ENCODE peak calls at places on chromosomes 12 and 14, in six cellular contexts. I is A549, D is NB4, A is K562, G is HepG2, K is GM12878. V is an unnamed sample.

GRCh38 chr12:22271036-22271435 is 63.5 kb downstream of the ST8SIA1 start:
- DNase-seq in I (no peak), D (no peak), A (no peak), G (no peak), K (no peak), V (peak)

GRCh38 chr14:32800320-32800719 is 138.4 kb upstream of the NPAS3 start:
- DNase-seq in I (no peak), D (no peak), A (no peak), G (no peak), K (no peak), V (no peak)

GRCh38 chr14:105924951-105925591 is 398.7 kb downstream of the TMEM121 start:
- DNase-seq in I (no peak), D (no peak), A (no peak), G (no peak), K (no peak), V (no peak)

GRCh38 chr12:124039276-124039675 is 66.3 kb downstream of the ZNF664 start:
- DNase-seq in I (no peak), D (no peak), A (no peak), G (no peak), K (no peak), V (no peak)

GRCh38 chr12:108633534-108634224 is at the start of gene SELPLG:
- DNase-seq in I (no peak), D (peak), A (peak), G (no peak), K (peak), V (no peak)

GRCh38 chr14:88248606-88249005 is 74.5 kb downstream of the KCNK10 start:
- DNase-seq in I (no peak), D (no peak), A (no peak), G (no peak), K (no peak), V (no peak)

GRCh38 chr12:127150028-127150427 is 1116.9 kb upstream of the TMEM132C start:
- DNase-seq in I (no peak), D (no peak), A (no peak), G (no peak), K (peak), V (no peak)

GRCh38 chr12:29639893-29640495 is 142.5 kb upstream of the OVCH1 start:
- DNase-seq in I (no peak), D (no peak), A (no peak), G (no peak), K (no peak), V (no peak)

GRCh38 chr14:50257728-50258127 is 26.4 kb upstream of the SOS2 start:
- DNase-seq in I (no peak), D (no peak), A (peak), G (no peak), K (no peak), V (no peak)

GRCh38 chr14:22819191-22819988 is 4.2 kb upstream of the SLC7A7 start:
- DNase-seq in I (no peak), D (no peak), A (no peak), G (peak), K (no peak), V (peak)

GRCh38 chr12:46886541-46887041 is 60.8 kb upstream of the SLC38A4 start:
- DNase-seq in I (no peak), D (no peak), A (no peak), G (peak), K (no peak), V (no peak)

GRCh38 chr12:111578276-111578970 is 20.7 kb downstream of the ATXN2 start:
- DNase-seq in I (peak), D (peak), A (peak), G (peak), K (no peak), V (peak)

GRCh38 chr12:100553851-100554404 is 19.6 kb upstream of the GAS2L3 start:
- DNase-seq in I (no peak), D (no peak), A (no peak), G (peak), K (no peak), V (no peak)

GRCh38 chr12:60191676-60192359 is 596.0 kb downstream of the SLC16A7 start:
- DNase-seq in I (no peak), D (no peak), A (no peak), G (no peak), K (no peak), V (peak)

GRCh38 chr12:47415054-47415453 is 290.8 kb downstream of the RPAP3 start:
- DNase-seq in I (no peak), D (no peak), A (no peak), G (no peak), K (no peak), V (no peak)

GRCh38 chr12:2640709-2641108 is 154.1 kb upstream of the FKBP4 start:
- DNase-seq in I (peak), D (peak), A (peak), G (no peak), K (no peak), V (peak)

GRCh38 chr14:49550284-49551184 is 35.6 kb downstream of the RPS29 start:
- DNase-seq in I (no peak), D (peak), A (no peak), G (peak), K (no peak), V (peak)

GRCh38 chr14:32564591-32564990 is 235.5 kb downstream of the AKAP6 start:
- DNase-seq in I (no peak), D (peak), A (no peak), G (no peak), K (no peak), V (peak)

GRCh38 chr12:52316701-52317100 is 4.5 kb downstream of the KRT83 start:
- DNase-seq in I (no peak), D (no peak), A (no peak), G (no peak), K (no peak), V (no peak)

GRCh38 chr14:61681413-61681812 is 13.9 kb upstream of the HIF1A start:
- DNase-seq in I (no peak), D (no peak), A (no peak), G (no peak), K (no peak), V (no peak)

GRCh38 chr12:125249066-125249824 is 184.0 kb downstream of the AACS start:
- DNase-seq in I (no peak), D (no peak), A (no peak), G (no peak), K (no peak), V (no peak)

GRCh38 chr12:105948331-105948730 is 190.4 kb downstream of the NUAK1 start:
- DNase-seq in I (no peak), D (no peak), A (no peak), G (no peak), K (no peak), V (no peak)

GRCh38 chr12:1204581-1205121 is 213.6 kb downstream of the ERC1 start:
- DNase-seq in I (no peak), D (no peak), A (no peak), G (no peak), K (peak), V (peak)

GRCh38 chr12:39905152-39905551 is 200.7 kb downstream of the SLC2A13 start:
- DNase-seq in I (no peak), D (no peak), A (no peak), G (no peak), K (no peak), V (no peak)

GRCh38 chr14:20711275-20712069 is 22.9 kb downstream of the ANG start:
- DNase-seq in I (no peak), D (no peak), A (peak), G (no peak), K (no peak), V (peak)

DNA sequence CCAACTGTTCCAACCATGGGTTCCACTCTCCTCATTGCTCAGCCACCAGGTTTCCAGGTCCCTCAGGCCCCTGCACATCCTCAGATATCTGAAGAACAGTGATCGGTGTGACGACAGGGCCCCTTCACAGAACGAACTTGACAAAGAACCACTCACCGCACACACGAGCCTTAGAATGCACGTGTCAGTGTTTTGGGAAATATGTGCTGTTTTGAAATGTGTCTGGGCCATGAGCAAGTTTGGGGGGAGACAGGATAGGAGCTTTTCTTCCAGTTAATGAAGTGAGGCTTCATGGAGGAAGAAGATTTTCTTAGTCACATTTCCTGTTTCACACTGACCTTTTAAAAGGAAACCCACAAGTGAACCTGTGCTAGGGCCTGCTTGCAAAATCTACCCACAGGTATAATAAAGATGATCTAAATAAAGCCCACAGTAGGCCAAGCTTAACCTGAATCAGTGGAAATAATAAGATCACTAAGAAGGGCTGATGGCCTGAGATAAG is 58.6 kb downstream of the ZFP36L1 start:
- DNase-seq in I (no peak), D (peak), A (no peak), G (no peak), K (peak), V (peak)
- TF ChIP-seq MAX in I (no peak), D (peak), A (no peak), G (no peak), K (no peak), V (no peak)

DNA sequence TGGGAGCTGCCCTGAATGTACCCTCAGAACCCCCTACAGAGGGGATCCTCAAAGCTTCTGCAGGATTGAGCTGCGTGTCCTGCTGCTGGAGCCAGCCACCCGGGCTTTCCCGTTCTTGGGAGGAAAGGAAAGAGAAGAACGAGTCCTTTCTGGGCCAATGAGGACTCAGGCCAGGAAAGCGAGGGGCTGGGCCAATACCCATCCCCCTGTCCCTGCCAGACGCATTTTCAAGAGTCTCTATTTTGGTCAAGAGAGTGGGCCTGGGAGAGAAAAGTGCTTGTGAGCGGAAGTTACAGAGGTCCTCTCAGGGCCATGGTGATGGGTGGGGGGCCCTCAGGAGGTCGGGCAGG is 325.4 kb upstream of the DIO3 start:
- DNase-seq in I (no peak), D (no peak), A (no peak), G (no peak), K (no peak), V (no peak)
- TF ChIP-seq MYC in I (no peak), D (no peak), A (no peak), G (no peak), K (no peak), V (no peak)

GRCh38 chr12:19837543-19837942 is 398.3 kb downstream of the AEBP2 start:
- DNase-seq in I (no peak), D (no peak), A (no peak), G (no peak), K (no peak), V (no peak)

GRCh38 chr12:19842116-19842515 is 402.8 kb downstream of the AEBP2 start:
- DNase-seq in I (no peak), D (no peak), A (no peak), G (no peak), K (no peak), V (no peak)

GRCh38 chr12:19836456-19836855 is 397.2 kb downstream of the AEBP2 start:
- DNase-seq in I (no peak), D (no peak), A (no peak), G (no peak), K (no peak), V (no peak)

GRCh38 chr12:19844224-19844623 is 404.9 kb downstream of the AEBP2 start:
- DNase-seq in I (no peak), D (no peak), A (no peak), G (no peak), K (no peak), V (no peak)

DNA sequence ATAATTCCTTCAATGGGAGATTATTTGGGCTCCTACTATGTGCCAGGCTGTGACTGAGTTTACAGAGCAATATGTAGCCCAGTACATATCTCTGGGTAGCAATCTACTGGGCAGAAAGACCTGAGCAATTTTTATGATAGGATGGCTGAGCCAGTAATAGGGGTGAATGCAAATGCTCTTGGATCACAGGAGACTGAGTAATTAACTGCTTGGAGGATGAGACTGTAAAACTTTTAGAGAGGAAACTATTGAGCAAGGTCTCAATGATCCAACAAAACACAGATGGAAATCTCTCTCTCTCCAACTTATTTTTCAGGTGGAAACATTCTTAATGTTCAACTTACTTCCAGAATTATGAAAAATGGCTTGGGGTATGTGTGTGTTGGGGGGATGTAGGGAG is 402.2 kb downstream of the AEBP2 start:
- DNase-seq in I (no peak), D (no peak), A (no peak), G (no peak), K (no peak), V (no peak)
- TF ChIP-seq MAX in I (no peak), D (no peak), A (no peak), G (no peak), K (no peak), V (no peak)

GRCh38 chr12:41407240-41407799 is 219.2 kb downstream of the PDZRN4 start:
- DNase-seq in I (no peak), D (no peak), A (no peak), G (no peak), K (no peak), V (no peak)

GRCh38 chr12:41402804-41403203 is 214.7 kb downstream of the PDZRN4 start:
- DNase-seq in I (no peak), D (no peak), A (no peak), G (no peak), K (no peak), V (no peak)
- TF ChIP-seq MYC in I (no peak), D (no peak), A (no peak), G (no peak), K (no peak), V (no peak)